ENCODE peak calls at places on chromosomes 6 and 20, in four cellular contexts. C, W, R and E are unnamed samples.

GRCh38 chr6:30683137-30683979 is 3.1 kb downstream of the PPP1R18 start:
- DNase-seq in C (no peak), W (no peak), R (no peak), E (no peak)

GRCh38 chr20:19524691-19525090 is 233.4 kb upstream of the RIN2 start:
- DNase-seq in C (no peak), W (no peak), R (no peak), E (no peak)

GRCh38 chr6:28980797-28981390 is 24.2 kb downstream of the ZNF311 start:
- DNase-seq in C (peak; percentile 68), W (peak; percentile 53), R (peak; percentile 96), E (peak; percentile 84)

GRCh38 chr6:113701552-113702254 is 155.4 kb upstream of the MARCKS start:
- DNase-seq in C (no peak), W (no peak), R (no peak), E (no peak)

GRCh38 chr6:82364087-82365010 is 732 bp downstream of the TPBG start:
- DNase-seq in C (peak; percentile 67), W (peak; percentile 46), R (peak; percentile 77), E (peak; percentile 71)

GRCh38 chr20:4006640-4007039 is 8.7 kb downstream of the RNF24 start:
- DNase-seq in C (no peak), W (no peak), R (no peak), E (no peak)

GRCh38 chr6:5175195-5175594 is 85.6 kb downstream of the LYRM4 start:
- DNase-seq in C (peak; percentile 6), W (no peak), R (no peak), E (no peak)

GRCh38 chr6:130411481-130411880 is 45.7 kb downstream of the TMEM200A start:
- DNase-seq in C (no peak), W (no peak), R (no peak), E (no peak)

GRCh38 chr20:4998160-4998651 is 3.1 kb downstream of the SLC23A2 start:
- DNase-seq in C (no peak), W (peak; percentile 71), R (no peak), E (no peak)

GRCh38 chr20:38073307-38074010 is 39.9 kb downstream of the RPRD1B start:
- DNase-seq in C (no peak), W (peak; percentile 49), R (peak; percentile 33), E (peak; percentile 81)

GRCh38 chr6:76866091-76866490 is 597.2 kb downstream of the HTR1B start:
- DNase-seq in C (no peak), W (no peak), R (no peak), E (no peak)

GRCh38 chr6:72182337-72183246 is 296.2 kb downstream of the RIMS1 start:
- DNase-seq in C (peak; percentile 46), W (peak; percentile 46), R (no peak), E (peak; percentile 24)

GRCh38 chr6:42179956-42180335 is 6.8 kb downstream of the GUCA1A start:
- DNase-seq in C (no peak), W (no peak), R (no peak), E (no peak)

GRCh38 chr6:169533656-169534421 is 168.0 kb downstream of the WDR27 start:
- DNase-seq in C (no peak), W (no peak), R (no peak), E (no peak)

GRCh38 chr6:51049983-51050877 is 231.6 kb downstream of the TFAP2B start:
- DNase-seq in C (no peak), W (no peak), R (peak; percentile 63), E (no peak)

GRCh38 chr6:13696226-13696625 is 15.4 kb downstream of the RANBP9 start:
- DNase-seq in C (no peak), W (no peak), R (no peak), E (no peak)

GRCh38 chr6:28643017-28643740 is 117.5 kb downstream of the GPX5 start:
- DNase-seq in C (no peak), W (peak; percentile 29), R (peak; percentile 75), E (peak; percentile 54)

GRCh38 chr6:43575105-43575771 is 600 bp downstream of the XPO5 start:
- DNase-seq in C (no peak), W (no peak), R (no peak), E (no peak)

GRCh38 chr6:11258260-11259237 is 26.1 kb upstream of the NEDD9 start:
- DNase-seq in C (no peak), W (no peak), R (no peak), E (no peak)

GRCh38 chr20:32018269-32019155 is 8.3 kb downstream of the CCM2L start:
- DNase-seq in C (peak; percentile 78), W (peak; percentile 82), R (peak; percentile 92), E (peak; percentile 61)